ENCODE peak calls at places on chromosomes 13 and 19, in nine cellular contexts. C is mucosa of descending colon; T is nephron progenitor cell; X is Calu3; V is CD4-positive, alpha-beta T cell; Q is cardiac fibroblast; E is cardiac muscle cell; H is prostate gland; O is OCI-LY7. B is an unnamed sample.

GRCh38 chr13:84873951-84874350 is 925.3 kb downstream of the SLITRK6 start:
- DNase-seq in C (no peak), T (no peak), X (no peak), V (no peak), Q (no peak), E (no peak), H (no peak), O (no peak), B (no peak)

GRCh38 chr19:44571830-44572661 is 41.3 kb upstream of the IGSF23 start:
- DNase-seq in C (no peak), T (no peak), X (no peak), V (no peak), Q (no peak), E (no peak), H (no peak), O (no peak), B (no peak)

GRCh38 chr13:21988624-21989023 is 317.8 kb downstream of the FGF9 start:
- DNase-seq in C (no peak), T (no peak), X (no peak), V (no peak), Q (no peak), E (no peak), H (no peak), O (no peak), B (no peak)

GRCh38 chr19:44720945-44721344 is 22.0 kb downstream of the CEACAM16 start:
- DNase-seq in C (no peak), T (no peak), X (no peak), V (no peak), Q (peak; percentile 28), E (peak; percentile 50), H (no peak), O (no peak), B (no peak)

GRCh38 chr13:27186295-27186694 is 14.7 kb upstream of the USP12 start:
- DNase-seq in C (no peak), T (no peak), X (peak; percentile 36), V (no peak), Q (no peak), E (no peak), H (no peak), O (no peak), B (no peak)

GRCh38 chr13:28237944-28238343 is 99.6 kb downstream of the PAN3 start:
- DNase-seq in C (no peak), T (no peak), X (no peak), V (no peak), Q (no peak), E (no peak), H (no peak), O (no peak), B (no peak)

GRCh38 chr19:55041627-55042343 is 3.7 kb upstream of the GP6 start:
- DNase-seq in C (no peak), T (no peak), X (no peak), V (peak; percentile 32), Q (no peak), E (no peak), H (no peak), O (no peak), B (no peak)

GRCh38 chr19:30059741-30060140 is 117.7 kb downstream of the URI1 start:
- DNase-seq in C (no peak), T (no peak), X (no peak), V (no peak), Q (no peak), E (no peak), H (no peak), O (no peak), B (no peak)

GRCh38 chr13:27978301-27978968 is 9.3 kb upstream of the CDX2 start:
- DNase-seq in C (peak; percentile 89), T (peak; percentile 69), X (no peak), V (no peak), Q (no peak), E (no peak), H (no peak), O (no peak), B (no peak)

GRCh38 chr13:38868399-38868798 is 122.2 kb downstream of the STOML3 start:
- DNase-seq in C (no peak), T (no peak), X (no peak), V (no peak), Q (no peak), E (no peak), H (no peak), O (no peak), B (no peak)

GRCh38 chr13:38895075-38895474 is 95.6 kb downstream of the STOML3 start:
- DNase-seq in C (no peak), T (no peak), X (no peak), V (no peak), Q (no peak), E (no peak), H (no peak), O (no peak), B (no peak)

GRCh38 chr13:110236831-110237261 is 70.1 kb downstream of the COL4A1 start:
- DNase-seq in C (no peak), T (no peak), X (no peak), V (no peak), Q (peak; percentile 49), E (peak; percentile 54), H (no peak), O (no peak), B (no peak)

GRCh38 chr19:1767464-1767933 is 14.2 kb downstream of the ONECUT3 start:
- DNase-seq in C (peak; percentile 51), T (peak; percentile 84), X (no peak), V (peak; percentile 53), Q (peak; percentile 32), E (peak; percentile 31), H (no peak), O (peak; percentile 62), B (no peak)

GRCh38 chr19:7226749-7227148 is 67.5 kb downstream of the INSR start:
- DNase-seq in C (no peak), T (no peak), X (no peak), V (no peak), Q (peak; percentile 56), E (peak; percentile 37), H (no peak), O (no peak), B (no peak)

GRCh38 chr13:100154835-100155463 is 66.1 kb downstream of the PCCA start:
- DNase-seq in C (no peak), T (no peak), X (no peak), V (no peak), Q (no peak), E (no peak), H (no peak), O (no peak), B (no peak)

GRCh38 chr19:4337906-4338440 is 654 bp downstream of the STAP2 start:
- DNase-seq in C (peak; percentile 53), T (no peak), X (no peak), V (no peak), Q (peak; percentile 39), E (peak; percentile 46), H (no peak), O (no peak), B (no peak)

GRCh38 chr13:113520571-113520970 is 30.1 kb upstream of the DCUN1D2 start:
- DNase-seq in C (no peak), T (no peak), X (no peak), V (no peak), Q (no peak), E (no peak), H (no peak), O (no peak), B (no peak)

GRCh38 chr13:68846663-68847062 is 1261.0 kb upstream of the ATXN8OS start:
- DNase-seq in C (no peak), T (no peak), X (no peak), V (no peak), Q (no peak), E (no peak), H (no peak), O (no peak), B (no peak)

GRCh38 chr13:97627566-97627965 is 193.6 kb downstream of the RAP2A start:
- DNase-seq in C (peak; percentile 28), T (peak; percentile 36), X (peak; percentile 4), V (no peak), Q (peak; percentile 95), E (peak; percentile 96), H (no peak), O (no peak), B (no peak)

GRCh38 chr19:33407140-33407551 is 33.6 kb downstream of the CEBPG start:
- DNase-seq in C (no peak), T (no peak), X (no peak), V (no peak), Q (no peak), E (no peak), H (no peak), O (no peak), B (no peak)
- TF ChIP-seq CTCF in C (no peak), T (no peak), X (no peak), V (peak; percentile 50), Q (no peak), E (no peak), H (no peak), O (no peak), B (no peak)

GRCh38 chr19:13619203-13619632 is 112.9 kb upstream of the CACNA1A start:
- DNase-seq in C (no peak), T (no peak), X (no peak), V (no peak), Q (no peak), E (peak; percentile 5), H (no peak), O (no peak), B (no peak)

GRCh38 chr19:13622727-13623126 is 116.4 kb upstream of the CACNA1A start:
- DNase-seq in C (no peak), T (no peak), X (no peak), V (no peak), Q (no peak), E (no peak), H (no peak), O (no peak), B (no peak)

GRCh38 chr19:13615890-13616289 is 109.6 kb upstream of the CACNA1A start:
- DNase-seq in C (no peak), T (no peak), X (no peak), V (no peak), Q (no peak), E (no peak), H (no peak), O (no peak), B (no peak)

GRCh38 chr19:13623686-13624405 is 117.6 kb upstream of the CACNA1A start:
- DNase-seq in C (no peak), T (no peak), X (no peak), V (no peak), Q (no peak), E (no peak), H (no peak), O (no peak), B (no peak)

GRCh38 chr19:13621413-13621812 is 115.1 kb upstream of the CACNA1A start:
- DNase-seq in C (no peak), T (no peak), X (peak; percentile 67), V (no peak), Q (peak; percentile 71), E (peak; percentile 64), H (no peak), O (peak; percentile 14), B (no peak)
- TF ChIP-seq CTCF in C (no peak), T (no peak), X (no peak), V (no peak), Q (peak; percentile 36), E (no peak), H (no peak), O (no peak), B (peak; percentile 27)

GRCh38 chr19:21568816-21569496 is 63.6 kb downstream of the ZNF429 start:
- DNase-seq in C (peak; percentile 92), T (no peak), X (no peak), V (peak; percentile 55), Q (peak; percentile 87), E (peak; percentile 96), H (peak; percentile 74), O (no peak), B (no peak)
- TF ChIP-seq CTCF in C (no peak), T (no peak), X (no peak), V (no peak), Q (no peak), E (no peak), H (no peak), O (no peak), B (no peak)

GRCh38 chr19:19110410-19111137 is 27.7 kb downstream of the TMEM161A start:
- DNase-seq in C (peak; percentile 15), T (peak; percentile 74), X (no peak), V (no peak), Q (peak; percentile 22), E (peak; percentile 30), H (no peak), O (no peak), B (peak; percentile 44)
- TF ChIP-seq CTCF in C (no peak), T (peak; percentile 39), X (no peak), V (peak; percentile 17), Q (no peak), E (peak; percentile 42), H (peak; percentile 9), O (peak; percentile 46), B (peak; percentile 17)

B was measured in GM06990.